ENCODE peak calls at places on chromosomes 5 and 9, in four cellular contexts. One of them, this sample, is unnamed.
A peak's percentile ranks its signal among the peaks of the same experiment; 100 is the strongest.

GRCh38 chr5:124796495-124796894 is 50.1 kb upstream of the ZNF608 start:
- DNase-seq in right lobe of liver: no peak
- DNase-seq in hypothalamus: no peak
- DNase-seq in kidney: no peak
- DNase-seq in this sample: no peak

GRCh38 chr5:24644757-24645156 is at the start of gene CDH10:
- DNase-seq in right lobe of liver: no peak
- DNase-seq in hypothalamus: peak; percentile 77
- DNase-seq in kidney: no peak
- DNase-seq in this sample: peak; percentile 85

GRCh38 chr5:39420482-39421145 is 4.2 kb downstream of the DAB2 start:
- DNase-seq in right lobe of liver: peak; percentile 50
- DNase-seq in kidney: peak; percentile 87
- DNase-seq in hypothalamus: peak; percentile 48
- DNase-seq in this sample: peak; percentile 34

GRCh38 chr9:5549671-5550650 is 39.6 kb downstream of the PDCD1LG2 start:
- DNase-seq in kidney: no peak
- DNase-seq in hypothalamus: no peak
- DNase-seq in right lobe of liver: no peak
- DNase-seq in this sample: no peak

GRCh38 chr5:94849821-94850736 is 231.6 kb downstream of the SLF1 start:
- DNase-seq in hypothalamus: peak; percentile 4
- DNase-seq in right lobe of liver: no peak
- DNase-seq in kidney: no peak
- DNase-seq in this sample: peak; percentile 22

GRCh38 chr5:39072915-39073758 is 1.1 kb downstream of the RICTOR start:
- DNase-seq in right lobe of liver: peak; percentile 70
- DNase-seq in hypothalamus: peak; percentile 54
- DNase-seq in kidney: no peak
- DNase-seq in this sample: peak; percentile 52

GRCh38 chr5:136004436-136004835 is 24.4 kb upstream of the TGFBI start:
- DNase-seq in right lobe of liver: no peak
- DNase-seq in hypothalamus: no peak
- DNase-seq in kidney: no peak
- DNase-seq in this sample: no peak

GRCh38 chr5:80082221-80082620 is 47.1 kb downstream of the THBS4 start:
- DNase-seq in hypothalamus: no peak
- DNase-seq in kidney: no peak
- DNase-seq in right lobe of liver: no peak
- DNase-seq in this sample: no peak

GRCh38 chr9:98220911-98221310 is 28.5 kb upstream of the CORO2A start:
- DNase-seq in right lobe of liver: no peak
- DNase-seq in kidney: peak; percentile 55
- DNase-seq in hypothalamus: no peak
- DNase-seq in this sample: no peak

GRCh38 chr9:82423700-82424099 is 435.1 kb downstream of the SPATA31D1 start:
- DNase-seq in kidney: no peak
- DNase-seq in hypothalamus: no peak
- DNase-seq in right lobe of liver: no peak
- DNase-seq in this sample: no peak